ENCODE peak calls at places on chromosomes 11 and 22, in six cellular contexts. C, Q, Y, T, L and H are unnamed samples.

GRCh38 chr22:49825944-49826602 is 1.6 kb downstream of the BRD1 start:
- DNase-seq in T (no peak), Y (no peak), L (no peak), C (no peak), Q (peak; percentile 53), H (no peak)

GRCh38 chr11:76849376-76849775 is 11.3 kb upstream of the ACER3 start:
- DNase-seq in C (no peak), Q (no peak), L (no peak), T (no peak), Y (no peak), H (no peak)

GRCh38 chr22:24155597-24156145 is 25.6 kb upstream of the SUSD2 start:
- DNase-seq in T (peak; percentile 80), C (peak; percentile 88), L (peak; percentile 86), Q (peak; percentile 93), Y (peak; percentile 60), H (peak; percentile 93)

GRCh38 chr22:24088796-24089195 is 77.7 kb downstream of the CABIN1 start:
- DNase-seq in C (no peak), L (peak; percentile 24), Y (no peak), Q (peak; percentile 42), T (peak; percentile 50), H (no peak)

GRCh38 chr11:67178878-67179277 is 59.8 kb downstream of the KDM2A start:
- DNase-seq in L (no peak), T (no peak), Q (peak; percentile 27), Y (no peak), C (no peak), H (no peak)

GRCh38 chr11:72769680-72770079 is 17.5 kb upstream of the ARAP1 start:
- DNase-seq in Q (no peak), C (no peak), Y (no peak), L (no peak), T (no peak), H (no peak)

GRCh38 chr11:130877532-130877931 is 38.7 kb downstream of the SNX19 start:
- DNase-seq in L (no peak), Y (no peak), T (no peak), Q (peak; percentile 57), C (no peak), H (no peak)

GRCh38 chr11:115561116-115561515 is 56.9 kb upstream of the CADM1 start:
- DNase-seq in T (no peak), L (no peak), Q (no peak), Y (no peak), C (no peak), H (no peak)

GRCh38 chr11:121435796-121436511 is 16.2 kb upstream of the SORL1 start:
- DNase-seq in Q (no peak), Y (no peak), T (peak; percentile 70), L (no peak), C (peak; percentile 43), H (no peak)

GRCh38 chr11:120293038-120293800 is 31.9 kb upstream of the TLCD5 start:
- DNase-seq in T (no peak), L (no peak), Q (no peak), C (no peak), Y (no peak), H (no peak)